ENCODE peak calls at places on chromosomes 11 and 22, in ten cellular contexts. K, E, Q, W, G, Y, D, P, B and L are unnamed samples.

GRCh38 chr11:35678471-35678870 is 15.9 kb downstream of the TRIM44 start:
- DNase-seq in P (no peak), G (no peak), B (no peak), W (no peak), Q (no peak), Y (no peak), E (no peak), D (no peak), K (no peak), L (no peak)

GRCh38 chr11:35138949-35139881 is at the start of gene CD44:
- DNase-seq in E (peak; percentile 39), K (peak; percentile 68), D (peak; percentile 85), P (peak; percentile 79), B (peak; percentile 84), W (peak; percentile 89), Q (peak; percentile 90), Y (peak; percentile 58), G (peak; percentile 27), L (no peak)

GRCh38 chr11:120381401-120381800 is 45.2 kb downstream of the ARHGEF12 start:
- DNase-seq in Q (no peak), Y (no peak), D (no peak), B (no peak), E (no peak), W (no peak), K (no peak), G (no peak), P (no peak), L (no peak)

GRCh38 chr11:2885676-2886081 is at the start of gene CDKN1C:
- DNase-seq in W (peak; percentile 96), D (peak; percentile 80), Y (peak; percentile 77), E (peak; percentile 93), P (peak; percentile 93), Q (peak; percentile 94), K (peak; percentile 85), G (peak; percentile 74), B (peak; percentile 85), L (peak; percentile 74)

GRCh38 chr11:96161271-96162089 is 181.5 kb downstream of the MAML2 start:
- DNase-seq in G (no peak), K (no peak), D (peak; percentile 80), Y (no peak), W (no peak), E (no peak), Q (no peak), B (no peak), P (no peak), L (no peak)

GRCh38 chr11:126588630-126589491 is 233.4 kb downstream of the ST3GAL4 start:
- DNase-seq in Q (no peak), K (peak; percentile 87), E (no peak), B (no peak), D (no peak), G (no peak), P (no peak), Y (no peak), W (no peak), L (no peak)

GRCh38 chr11:10694481-10695239 is 1.1 kb upstream of the IRAG1 start:
- DNase-seq in Q (no peak), P (no peak), D (peak; percentile 92), B (no peak), E (no peak), G (no peak), Y (no peak), W (no peak), K (no peak), L (no peak)

GRCh38 chr11:12175694-12176241 is 65.4 kb downstream of the MICAL2 start:
- DNase-seq in D (peak; percentile 94), B (no peak), E (no peak), P (no peak), W (no peak), G (no peak), K (no peak), Y (peak; percentile 32), Q (no peak), L (no peak)

GRCh38 chr22:19705181-19705934 is 8.9 kb upstream of the SEPTIN5 start:
- DNase-seq in E (no peak), P (peak; percentile 48), B (no peak), G (no peak), Q (no peak), Y (no peak), K (no peak), W (peak; percentile 41), D (no peak), L (no peak)

GRCh38 chr22:48644108-48644507 is 1183.6 kb downstream of the BRD1 start:
- DNase-seq in D (no peak), B (no peak), Y (no peak), P (no peak), Q (no peak), E (no peak), G (no peak), K (no peak), W (no peak), L (no peak)

GRCh38 chr11:77198440-77198849 is 70.4 kb downstream of the MYO7A start:
- DNase-seq in W (peak; percentile 54), Q (peak; percentile 69), E (no peak), P (no peak), B (no peak), Y (no peak), K (no peak), G (peak; percentile 66), D (peak; percentile 19), L (no peak)

GRCh38 chr11:6599449-6599848 is 4.0 kb downstream of the RRP8 start:
- DNase-seq in Y (no peak), D (no peak), K (no peak), W (no peak), G (no peak), E (no peak), P (no peak), Q (no peak), B (no peak), L (no peak)

GRCh38 chr11:46210133-46210636 is 67.3 kb upstream of the CREB3L1 start:
- DNase-seq in K (no peak), D (peak; percentile 60), Y (no peak), P (no peak), W (no peak), B (no peak), G (no peak), Q (no peak), E (no peak), L (no peak)

GRCh38 chr11:3127706-3128355 is 37.3 kb downstream of the OSBPL5 start:
- DNase-seq in Y (no peak), P (no peak), D (no peak), W (peak; percentile 64), B (no peak), E (no peak), G (no peak), K (no peak), Q (peak; percentile 63), L (no peak)

GRCh38 chr11:112310414-112310813 is 49.8 kb upstream of the PLET1 start:
- DNase-seq in E (no peak), W (no peak), P (no peak), Q (no peak), B (no peak), K (no peak), D (no peak), G (no peak), Y (no peak), L (no peak)

GRCh38 chr11:17790453-17790852 is 55.9 kb downstream of the KCNC1 start:
- DNase-seq in Q (no peak), G (no peak), D (peak; percentile 43), K (no peak), W (no peak), Y (no peak), B (no peak), E (no peak), P (no peak), L (no peak)

GRCh38 chr11:43898574-43898973 is 17.9 kb downstream of the ALKBH3 start:
- DNase-seq in E (no peak), Y (no peak), G (no peak), W (no peak), Q (no peak), D (no peak), K (no peak), B (no peak), P (no peak), L (no peak)

GRCh38 chr11:101880208-101880607 is 34.6 kb upstream of the CEP126 start:
- DNase-seq in K (peak; percentile 12), D (peak; percentile 75), Q (no peak), E (no peak), Y (no peak), B (no peak), G (peak; percentile 44), W (no peak), P (no peak), L (no peak)

GRCh38 chr11:119891392-119891791 is 162.4 kb upstream of the NECTIN1 start:
- DNase-seq in D (no peak), W (no peak), Y (no peak), E (peak; percentile 81), K (no peak), G (no peak), B (no peak), P (no peak), Q (no peak), L (peak; percentile 66)

GRCh38 chr11:76233196-76233921 is 27.1 kb upstream of the WNT11 start:
- DNase-seq in P (no peak), Y (no peak), E (no peak), W (peak; percentile 59), Q (no peak), D (no peak), G (no peak), B (no peak), K (no peak), L (no peak)

GRCh38 chr11:13928566-13929251 is 33.8 kb upstream of the SPON1 start:
- DNase-seq in G (no peak), E (peak; percentile 61), D (peak; percentile 83), B (no peak), P (no peak), Q (no peak), K (no peak), Y (no peak), W (no peak), L (no peak)

GRCh38 chr11:27358306-27358705 is 4.7 kb downstream of the CCDC34 start:
- DNase-seq in P (no peak), G (no peak), Y (no peak), B (no peak), D (no peak), W (no peak), Q (no peak), E (no peak), K (no peak), L (no peak)

GRCh38 chr11:61912530-61912898 is 4.9 kb downstream of the RAB3IL1 start:
- DNase-seq in Q (peak; percentile 52), Y (no peak), K (no peak), G (no peak), P (no peak), W (no peak), B (no peak), D (no peak), E (peak; percentile 80), L (no peak)

GRCh38 chr22:48942698-48943566 is 884.7 kb downstream of the BRD1 start:
- DNase-seq in D (no peak), W (no peak), Y (no peak), P (no peak), B (no peak), E (no peak), Q (peak; percentile 54), G (no peak), K (no peak), L (no peak)

GRCh38 chr11:20249313-20249873 is 89.1 kb upstream of the DBX1 start:
- DNase-seq in B (no peak), Y (no peak), W (no peak), E (peak; percentile 3), G (no peak), D (no peak), P (no peak), K (no peak), Q (no peak), L (no peak)

GRCh38 chr11:134223066-134223465 is 701 bp downstream of the NCAPD3 start:
- DNase-seq in D (no peak), G (no peak), P (no peak), W (no peak), Q (no peak), E (no peak), B (no peak), Y (no peak), K (peak; percentile 47), L (no peak)

GRCh38 chr11:3041699-3042098 is 15.5 kb downstream of the CARS1 start:
- DNase-seq in G (no peak), Q (no peak), B (no peak), D (no peak), E (no peak), P (peak; percentile 91), K (no peak), W (peak; percentile 53), Y (no peak), L (no peak)